ENCODE peak calls at places on chromosomes 2 and 18, in eight cellular contexts. D is NB4, O is gastrocnemius medialis, S is heart left ventricle, A is spleen, I is adrenal gland, Y is body of pancreas, X is right lobe of liver. P is an unnamed sample.

GRCh38 chr2:215601990-215602721 is 166.3 kb upstream of the FN1 start:
- DNase-seq in A (no peak), X (no peak), S (no peak), D (no peak), I (no peak), O (no peak), Y (no peak), P (no peak)

GRCh38 chr2:15357186-15357585 is 203.9 kb downstream of the NBAS start:
- DNase-seq in D (no peak), X (no peak), I (no peak), A (no peak), Y (no peak), S (no peak), O (no peak), P (no peak)

GRCh38 chr2:98894331-98895000 is 41.6 kb downstream of the CRACDL start:
- DNase-seq in A (no peak), S (no peak), I (peak), X (no peak), O (no peak), Y (no peak), D (no peak), P (no peak)

GRCh38 chr2:208620487-208620978 is 213.9 kb downstream of the PTH2R start:
- DNase-seq in A (no peak), D (no peak), Y (no peak), X (no peak), S (no peak), I (no peak), O (no peak), P (no peak)

GRCh38 chr2:202429164-202429980 is 53.2 kb downstream of the BMPR2 start:
- DNase-seq in X (no peak), I (no peak), S (no peak), D (no peak), O (no peak), A (no peak), Y (no peak), P (no peak)

GRCh38 chr18:59961086-59961485 is 61.3 kb downstream of the PMAIP1 start:
- DNase-seq in I (no peak), S (no peak), O (no peak), X (no peak), Y (no peak), A (no peak), D (no peak), P (no peak)

GRCh38 chr2:240732911-240733622 is 41.4 kb downstream of the AQP12A start:
- DNase-seq in O (no peak), A (no peak), X (no peak), D (no peak), I (no peak), S (no peak), Y (no peak), P (no peak)

GRCh38 chr2:47719099-47719498 is 63.8 kb upstream of the MSH6 start:
- DNase-seq in Y (no peak), O (no peak), A (no peak), S (no peak), X (no peak), D (no peak), I (no peak), P (no peak)

GRCh38 chr2:136212426-136213378 is 94.8 kb upstream of the CXCR4 start:
- DNase-seq in S (no peak), D (peak), Y (no peak), A (no peak), X (no peak), I (no peak), O (no peak), P (no peak)

GRCh38 chr2:157948856-157949255 is 72.7 kb upstream of the ACVR1 start:
- DNase-seq in A (no peak), S (no peak), I (no peak), D (no peak), O (no peak), X (no peak), Y (no peak), P (no peak)

GRCh38 chr18:49547701-49548100 is 14.2 kb upstream of the LIPG start:
- DNase-seq in O (no peak), Y (no peak), S (no peak), I (no peak), D (peak), A (no peak), X (no peak), P (no peak)

GRCh38 chr2:68009526-68009925 is 53.3 kb downstream of the C1D start:
- DNase-seq in D (no peak), S (no peak), I (no peak), A (no peak), O (no peak), X (no peak), Y (no peak), P (no peak)

GRCh38 chr18:53971331-53971730 is 253.1 kb downstream of the MBD2 start:
- DNase-seq in D (no peak), S (no peak), X (no peak), A (no peak), Y (no peak), I (no peak), O (no peak), P (no peak)

GRCh38 chr18:59834267-59834666 is 65.5 kb upstream of the PMAIP1 start:
- DNase-seq in I (no peak), X (no peak), Y (no peak), D (no peak), O (no peak), S (no peak), A (no peak), P (no peak)

GRCh38 chr18:46167971-46168370 is 63.8 kb downstream of the HAUS1 start:
- DNase-seq in D (peak), S (no peak), Y (no peak), O (no peak), X (peak), A (peak), I (peak), P (no peak)

GRCh38 chr2:212409560-212409959 is 129.0 kb downstream of the ERBB4 start:
- DNase-seq in Y (no peak), X (no peak), S (no peak), I (no peak), D (no peak), O (no peak), A (no peak), P (no peak)

GRCh38 chr18:61605376-61606067 is 272.3 kb downstream of the CDH20 start:
- DNase-seq in S (no peak), Y (no peak), A (no peak), D (no peak), O (no peak), I (no peak), X (no peak), P (no peak)

GRCh38 chr2:71358931-71359671 is 27.5 kb downstream of the ZNF638 start:
- DNase-seq in X (no peak), S (no peak), Y (no peak), A (no peak), D (no peak), O (peak), I (no peak), P (peak)

GRCh38 chr2:150570712-150571111 is 83.2 kb upstream of the RND3 start:
- DNase-seq in X (no peak), D (no peak), A (no peak), S (no peak), O (no peak), Y (no peak), I (no peak), P (peak)

GRCh38 chr2:112674229-112674628 is 28.5 kb downstream of the SLC20A1 start:
- DNase-seq in S (peak), O (peak), I (peak), D (peak), A (peak), Y (peak), X (peak), P (no peak)

GRCh38 chr2:138787053-138787666 is 7.0 kb upstream of the NXPH2 start:
- DNase-seq in A (no peak), D (peak), O (no peak), S (no peak), X (no peak), I (peak), Y (no peak), P (no peak)

GRCh38 chr2:172927381-172928357 is 148.0 kb upstream of the MAP3K20 start:
- DNase-seq in O (peak), S (peak), I (peak), Y (peak), A (no peak), X (no peak), D (no peak), P (no peak)

GRCh38 chr2:101985101-101985792 is 6.5 kb upstream of the IL1R2 start:
- DNase-seq in X (no peak), S (no peak), O (no peak), D (no peak), Y (no peak), A (no peak), I (no peak), P (no peak)

GRCh38 chr2:109373791-109374547 is 239.8 kb downstream of the SEPTIN10 start:
- DNase-seq in X (no peak), D (no peak), I (peak), Y (no peak), O (no peak), A (peak), S (peak), P (no peak)

GRCh38 chr2:161436411-161436810 is 20.3 kb downstream of the TBR1 start:
- DNase-seq in Y (no peak), S (no peak), I (no peak), O (no peak), A (no peak), X (no peak), D (no peak), P (no peak)

GRCh38 chr2:26067980-26068507 is 34.2 kb downstream of the RAB10 start:
- DNase-seq in I (no peak), X (no peak), O (no peak), D (peak), S (no peak), A (no peak), Y (no peak), P (no peak)

GRCh38 chr2:26067186-26067974 is 33.5 kb downstream of the RAB10 start:
- DNase-seq in O (no peak), A (no peak), I (no peak), S (no peak), Y (no peak), X (no peak), D (no peak), P (no peak)

GRCh38 chr2:26064846-26065245 is 31.0 kb downstream of the RAB10 start:
- DNase-seq in D (no peak), X (no peak), O (no peak), A (no peak), S (no peak), Y (no peak), I (no peak), P (no peak)

GRCh38 chr2:26070684-26071189 is 36.9 kb downstream of the RAB10 start:
- DNase-seq in Y (no peak), X (no peak), I (no peak), D (no peak), A (no peak), O (no peak), S (no peak), P (no peak)

DNA sequence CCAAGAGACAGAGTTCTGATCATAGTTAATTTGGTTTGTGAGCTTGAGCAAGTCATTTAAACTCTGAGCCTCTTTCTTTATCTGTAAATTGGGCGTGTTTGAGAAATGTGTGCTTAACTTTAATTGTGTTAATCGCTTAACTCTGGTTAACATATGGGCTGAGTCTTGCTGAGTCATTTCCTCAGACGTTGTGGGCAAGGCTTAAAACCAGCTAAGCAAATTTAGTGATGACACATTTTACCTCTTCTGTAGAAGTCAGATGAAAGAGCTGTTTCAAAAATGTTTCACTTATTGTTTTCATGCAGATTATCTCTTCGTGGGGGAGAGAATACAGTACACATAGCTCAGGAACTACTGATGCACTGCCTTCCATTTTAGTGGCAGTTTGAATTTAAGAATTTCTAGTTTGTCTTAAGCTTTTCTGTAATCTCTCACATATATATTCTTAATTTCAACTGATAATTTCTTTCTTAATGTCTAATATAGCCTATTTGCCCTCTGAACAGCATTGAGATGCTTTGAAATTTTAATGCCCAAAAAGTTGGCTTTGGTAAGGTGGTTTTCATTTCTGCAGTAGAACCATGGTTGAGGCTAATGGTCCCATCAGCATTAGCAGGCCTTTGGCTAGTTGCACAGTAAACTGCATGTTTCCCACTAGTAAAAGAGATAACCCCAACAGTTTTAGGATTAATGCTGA is 34.9 kb downstream of the RAB10 start:
- DNase-seq in I (no peak), S (no peak), Y (no peak), D (peak), X (no peak), O (no peak), A (no peak), P (peak)
- TF ChIP-seq POLR2A in I (no peak), S (no peak), Y (no peak), D (no peak), X (no peak), O (no peak), A (no peak), P (no peak)

GRCh38 chr2:32172870-32173269 is 7.2 kb downstream of the SLC30A6 start:
- DNase-seq in X (no peak), D (no peak), S (no peak), O (no peak), A (no peak), I (no peak), Y (no peak), P (no peak)

GRCh38 chr2:32166115-32166549 is 468 bp downstream of the SLC30A6 start:
- DNase-seq in Y (no peak), X (no peak), O (no peak), D (no peak), I (no peak), A (no peak), S (no peak), P (no peak)

DNA sequence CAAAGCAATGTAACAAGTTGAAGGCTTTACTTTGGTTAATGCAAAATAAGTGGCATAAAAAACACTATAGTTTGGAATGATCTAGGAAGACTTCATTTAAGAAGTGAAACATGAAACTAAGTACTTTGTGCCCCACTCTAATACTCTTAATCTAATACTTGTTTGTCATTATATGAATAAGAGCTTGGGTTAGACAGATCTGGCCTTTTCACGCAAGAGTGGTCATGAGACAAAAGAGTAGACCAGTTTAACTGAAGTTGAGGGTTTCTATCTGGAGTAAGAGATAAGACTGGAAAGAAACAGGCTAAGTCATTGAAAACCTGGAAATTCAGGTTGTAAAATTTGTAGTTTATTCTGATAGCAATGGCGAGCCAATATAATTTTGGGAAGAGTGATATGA is 2.8 kb downstream of the SLC30A6 start:
- DNase-seq in X (no peak), D (no peak), I (no peak), Y (no peak), O (no peak), S (no peak), A (no peak), P (no peak)
- TF ChIP-seq POLR2A in X (no peak), D (no peak), I (no peak), Y (no peak), O (no peak), S (no peak), A (no peak), P (no peak)

GRCh38 chr2:46297546-46298271 is 502 bp downstream of the EPAS1 start:
- DNase-seq in O (peak), Y (peak), A (peak), D (peak), X (peak), S (peak), I (peak), P (peak)

GRCh38 chr2:46300406-46300832 is 3.2 kb downstream of the EPAS1 start:
- DNase-seq in O (no peak), Y (no peak), A (no peak), S (no peak), X (no peak), I (no peak), D (no peak), P (no peak)

GRCh38 chr2:46298522-46299351 is 1.5 kb downstream of the EPAS1 start:
- DNase-seq in S (peak), Y (peak), D (peak), I (peak), O (no peak), X (peak), A (peak), P (peak)

GRCh38 chr2:46298272-46298521 is 990 bp downstream of the EPAS1 start:
- DNase-seq in O (no peak), Y (no peak), S (no peak), I (no peak), A (no peak), X (no peak), D (no peak), P (no peak)

DNA sequence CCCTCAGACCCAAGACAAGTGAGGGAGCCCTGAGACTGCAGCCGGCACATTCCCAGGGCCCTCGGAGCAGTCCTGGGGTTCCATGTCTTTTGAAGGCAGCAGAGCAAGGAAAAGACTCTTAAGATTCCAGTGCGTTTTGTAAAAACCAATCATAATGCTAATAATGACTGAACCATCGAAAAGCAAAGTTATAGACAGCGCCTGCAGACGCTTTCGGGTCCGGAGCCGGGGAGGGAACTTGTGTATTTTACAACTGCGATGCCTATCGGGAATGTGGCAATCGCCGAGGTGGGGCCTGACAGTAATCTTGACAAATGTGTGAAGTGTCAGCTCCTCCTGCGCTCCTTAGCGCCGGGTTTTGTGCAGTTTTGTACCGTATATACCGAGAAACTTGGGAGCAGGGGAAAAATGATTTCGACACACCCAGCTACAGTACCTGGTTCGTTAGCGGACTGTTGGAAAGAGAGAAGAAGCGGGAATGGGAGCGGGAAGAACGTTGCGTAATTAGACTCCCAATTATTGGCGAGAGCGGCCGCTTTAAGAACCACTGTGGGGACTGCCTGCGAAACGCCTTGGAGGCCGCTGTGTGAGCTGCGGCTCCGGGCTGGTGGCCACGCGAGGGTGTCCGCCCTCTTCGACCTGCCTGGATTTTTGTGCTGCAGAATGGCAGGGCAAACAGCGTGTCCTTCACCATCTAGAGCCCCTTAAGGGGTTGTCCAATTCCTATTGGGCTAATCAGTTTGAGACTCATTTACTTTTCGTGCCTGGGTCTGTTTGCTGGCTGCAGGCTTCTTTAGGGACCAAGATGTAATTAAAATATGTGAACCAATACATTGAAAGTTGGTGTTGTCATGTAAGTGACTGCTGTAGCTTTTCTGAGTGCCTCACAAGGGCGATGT is 2.4 kb downstream of the EPAS1 start:
- DNase-seq in D (peak), S (peak), Y (peak), O (no peak), A (peak), I (peak), X (peak), P (peak)
- TF ChIP-seq POLR2A in D (no peak), S (no peak), Y (peak), O (no peak), A (no peak), I (no peak), X (peak), P (no peak)

DNA sequence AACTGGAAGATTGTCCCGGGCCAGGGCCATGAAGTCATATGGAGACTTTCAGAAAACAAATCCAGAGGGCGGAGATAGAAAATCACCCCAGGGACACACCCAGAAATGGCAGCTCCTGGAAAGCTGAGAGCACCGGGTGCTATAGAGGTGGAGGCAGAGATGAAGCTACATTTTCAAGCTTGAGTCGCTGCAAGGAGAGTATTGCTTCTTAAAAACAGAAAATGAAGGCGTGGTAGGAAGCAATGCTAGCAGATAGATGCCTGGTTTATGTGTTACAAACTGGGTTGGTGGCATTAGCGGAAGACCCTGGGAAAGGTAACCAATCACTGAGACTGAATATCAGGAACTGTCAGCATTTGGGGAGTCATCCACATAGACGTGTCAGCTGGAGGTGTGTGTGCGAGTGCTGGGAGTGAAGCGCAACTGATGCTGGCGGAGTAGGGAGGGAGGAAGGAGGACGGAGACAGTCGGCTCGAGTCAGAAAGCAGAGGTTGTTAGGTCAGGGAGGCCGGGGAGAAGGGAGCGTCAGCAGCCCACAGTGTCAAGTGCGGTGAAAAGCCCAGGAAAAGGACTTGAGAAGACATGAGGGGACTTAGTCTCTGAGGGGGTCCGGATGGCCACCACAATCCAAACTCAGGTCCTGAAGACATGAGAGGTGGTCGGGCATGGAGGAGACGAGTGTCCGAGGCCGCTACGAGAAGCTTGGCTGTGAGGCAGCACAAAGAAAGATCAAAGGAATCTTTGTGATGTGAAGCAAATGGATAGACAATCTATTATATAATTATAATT is 45.4 kb downstream of the C18orf63 start:
- DNase-seq in S (no peak), X (no peak), O (no peak), D (no peak), I (no peak), Y (no peak), A (no peak), P (no peak)
- TF ChIP-seq POLR2A in S (no peak), X (no peak), O (no peak), D (no peak), I (no peak), Y (no peak), A (no peak), P (no peak)

DNA sequence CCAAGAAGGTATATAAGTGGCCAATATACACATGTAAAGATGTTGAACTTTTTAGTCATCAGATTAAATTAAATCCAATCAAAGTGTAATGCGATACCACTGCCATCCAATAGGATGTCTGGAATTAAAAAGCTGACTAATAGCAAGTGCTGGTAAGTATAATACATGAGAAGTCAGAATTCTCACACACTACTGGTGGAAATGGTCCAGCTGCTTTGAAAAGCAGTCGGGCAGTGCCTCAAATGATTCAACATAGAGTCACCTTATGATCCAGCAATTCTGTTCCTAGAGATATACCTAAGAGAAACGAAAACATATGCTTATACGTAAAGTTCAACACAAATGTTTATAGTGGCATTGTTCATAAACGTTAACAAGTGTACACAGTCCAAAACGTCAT is 124.1 kb upstream of the MYT1L start:
- DNase-seq in I (no peak), X (no peak), O (no peak), S (no peak), Y (no peak), A (no peak), D (no peak), P (no peak)
- TF ChIP-seq POLR2A in I (no peak), X (no peak), O (no peak), S (no peak), Y (no peak), A (no peak), D (no peak), P (no peak)

P was measured in H54.